ENCODE peak calls at places on chromosome 3, in five cellular contexts. One of them, this sample, is unnamed.

GRCh38 chr3:13598926-13599886 is 50.3 kb downstream of the FBLN2 start:
- DNase-seq in IMR-90: peak; percentile 48
- DNase-seq in H1: no peak
- DNase-seq in mesendoderm: peak; percentile 61
- DNase-seq in neuronal stem cell: no peak
- DNase-seq in this sample: no peak

GRCh38 chr3:128133273-128133883 is 9.8 kb upstream of the RUVBL1 start:
- DNase-seq in IMR-90: peak; percentile 70
- DNase-seq in H1: no peak
- DNase-seq in mesendoderm: peak; percentile 73
- DNase-seq in neuronal stem cell: peak; percentile 29
- DNase-seq in this sample: peak; percentile 77

GRCh38 chr3:17808994-17809393 is 66.6 kb upstream of the TBC1D5 start:
- DNase-seq in IMR-90: peak; percentile 3
- DNase-seq in H1: no peak
- DNase-seq in mesendoderm: no peak
- DNase-seq in neuronal stem cell: no peak
- DNase-seq in this sample: peak; percentile 56

GRCh38 chr3:150741497-150742140 is 21.4 kb downstream of the SIAH2 start:
- DNase-seq in IMR-90: no peak
- DNase-seq in H1: no peak
- DNase-seq in mesendoderm: no peak
- DNase-seq in neuronal stem cell: no peak
- DNase-seq in this sample: no peak

GRCh38 chr3:33789183-33789954 is 9.1 kb upstream of the PDCD6IP start:
- DNase-seq in IMR-90: no peak
- DNase-seq in H1: no peak
- DNase-seq in mesendoderm: peak; percentile 63
- DNase-seq in neuronal stem cell: no peak
- DNase-seq in this sample: no peak

GRCh38 chr3:196192036-196193001 is 18.9 kb downstream of the ZDHHC19 start:
- DNase-seq in IMR-90: no peak
- DNase-seq in H1: no peak
- DNase-seq in mesendoderm: peak; percentile 31
- DNase-seq in neuronal stem cell: no peak
- DNase-seq in this sample: no peak

GRCh38 chr3:150376001-150376848 is 31.9 kb upstream of the TSC22D2 start:
- DNase-seq in IMR-90: peak; percentile 50
- DNase-seq in H1: no peak
- DNase-seq in mesendoderm: no peak
- DNase-seq in neuronal stem cell: no peak
- DNase-seq in this sample: peak; percentile 81

GRCh38 chr3:27080126-27080525 is 289.1 kb downstream of the NEK10 start:
- DNase-seq in IMR-90: no peak
- DNase-seq in H1: no peak
- DNase-seq in mesendoderm: no peak
- DNase-seq in neuronal stem cell: no peak
- DNase-seq in this sample: no peak

GRCh38 chr3:177640319-177640997 is 443.2 kb upstream of the TBL1XR1 start:
- DNase-seq in IMR-90: no peak
- DNase-seq in H1: no peak
- DNase-seq in mesendoderm: peak; percentile 33
- DNase-seq in neuronal stem cell: no peak
- DNase-seq in this sample: no peak

GRCh38 chr3:190686011-190686410 is 172.1 kb downstream of the IL1RAP start:
- DNase-seq in IMR-90: no peak
- DNase-seq in H1: no peak
- DNase-seq in mesendoderm: no peak
- DNase-seq in neuronal stem cell: no peak
- DNase-seq in this sample: no peak

GRCh38 chr3:111541911-111542483 is at the start of gene CD96:
- DNase-seq in IMR-90: peak; percentile 65
- DNase-seq in H1: no peak
- DNase-seq in mesendoderm: no peak
- DNase-seq in neuronal stem cell: no peak
- DNase-seq in this sample: no peak

GRCh38 chr3:177452487-177452886 is 255.2 kb upstream of the TBL1XR1 start:
- DNase-seq in IMR-90: peak; percentile 94
- DNase-seq in H1: no peak
- DNase-seq in mesendoderm: no peak
- DNase-seq in neuronal stem cell: no peak
- DNase-seq in this sample: peak; percentile 91

GRCh38 chr3:35500641-35501353 is 138.5 kb upstream of the ARPP21 start:
- DNase-seq in IMR-90: no peak
- DNase-seq in H1: no peak
- DNase-seq in mesendoderm: no peak
- DNase-seq in neuronal stem cell: no peak
- DNase-seq in this sample: no peak

GRCh38 chr3:196280689-196281463 is 6.7 kb downstream of the PCYT1A start:
- DNase-seq in IMR-90: no peak
- DNase-seq in H1: no peak
- DNase-seq in mesendoderm: no peak
- DNase-seq in neuronal stem cell: no peak
- DNase-seq in this sample: no peak

GRCh38 chr3:88362428-88362827 is 212.7 kb downstream of the C3orf38 start:
- DNase-seq in IMR-90: no peak
- DNase-seq in H1: no peak
- DNase-seq in mesendoderm: no peak
- DNase-seq in neuronal stem cell: no peak
- DNase-seq in this sample: no peak

GRCh38 chr3:5731100-5731499 is 543.6 kb downstream of the EDEM1 start:
- DNase-seq in IMR-90: no peak
- DNase-seq in H1: no peak
- DNase-seq in mesendoderm: peak; percentile 27
- DNase-seq in neuronal stem cell: no peak
- DNase-seq in this sample: no peak

GRCh38 chr3:149221783-149222517 is at the start of gene CP:
- DNase-seq in IMR-90: no peak
- DNase-seq in H1: no peak
- DNase-seq in mesendoderm: no peak
- DNase-seq in neuronal stem cell: peak; percentile 39
- DNase-seq in this sample: no peak

GRCh38 chr3:126540342-126540849 is 16.4 kb downstream of the CHST13 start:
- DNase-seq in IMR-90: peak; percentile 93
- DNase-seq in H1: no peak
- DNase-seq in mesendoderm: no peak
- DNase-seq in neuronal stem cell: no peak
- DNase-seq in this sample: peak; percentile 87

GRCh38 chr3:10983219-10983916 is 9.2 kb upstream of the SLC6A1 start:
- DNase-seq in IMR-90: peak; percentile 17
- DNase-seq in H1: no peak
- DNase-seq in mesendoderm: peak; percentile 80
- DNase-seq in neuronal stem cell: peak; percentile 49
- DNase-seq in this sample: peak; percentile 22

GRCh38 chr3:52240886-52241244 is 1.9 kb upstream of the TWF2 start:
- DNase-seq in IMR-90: no peak
- DNase-seq in H1: no peak
- DNase-seq in mesendoderm: no peak
- DNase-seq in neuronal stem cell: no peak
- DNase-seq in this sample: no peak

GRCh38 chr3:97817965-97818364 is 3.8 kb upstream of the CRYBG3 start:
- DNase-seq in IMR-90: no peak
- DNase-seq in H1: no peak
- DNase-seq in mesendoderm: no peak
- DNase-seq in neuronal stem cell: no peak
- DNase-seq in this sample: no peak

GRCh38 chr3:23865595-23866396 is 51.0 kb downstream of the NKIRAS1 start:
- DNase-seq in IMR-90: peak; percentile 38
- DNase-seq in H1: peak; percentile 21
- DNase-seq in mesendoderm: peak; percentile 88
- DNase-seq in neuronal stem cell: peak; percentile 71
- DNase-seq in this sample: peak; percentile 84

GRCh38 chr3:129593595-129594339 is 12.7 kb downstream of the PLXND1 start:
- DNase-seq in IMR-90: no peak
- DNase-seq in H1: no peak
- DNase-seq in mesendoderm: peak; percentile 55
- DNase-seq in neuronal stem cell: no peak
- DNase-seq in this sample: peak; percentile 79

GRCh38 chr3:48747703-48748102 is 30.7 kb upstream of the IP6K2 start:
- DNase-seq in IMR-90: no peak
- DNase-seq in H1: no peak
- DNase-seq in mesendoderm: no peak
- DNase-seq in neuronal stem cell: no peak
- DNase-seq in this sample: no peak

GRCh38 chr3:136955813-136956212 is 2.0 kb upstream of the IL20RB start:
- DNase-seq in IMR-90: peak; percentile 96
- DNase-seq in H1: no peak
- DNase-seq in mesendoderm: no peak
- DNase-seq in neuronal stem cell: no peak
- DNase-seq in this sample: peak; percentile 93

GRCh38 chr3:59992578-59992977 is 942.8 kb upstream of the CFAP20DC start:
- DNase-seq in IMR-90: no peak
- DNase-seq in H1: no peak
- DNase-seq in mesendoderm: no peak
- DNase-seq in neuronal stem cell: no peak
- DNase-seq in this sample: no peak

GRCh38 chr3:26623409-26624208 is 1.0 kb downstream of the LRRC3B start:
- DNase-seq in IMR-90: no peak
- DNase-seq in H1: no peak
- DNase-seq in mesendoderm: peak; percentile 31
- DNase-seq in neuronal stem cell: peak; percentile 21
- DNase-seq in this sample: no peak

GRCh38 chr3:182258538-182259177 is 534.6 kb upstream of the ATP11B start:
- DNase-seq in IMR-90: no peak
- DNase-seq in H1: no peak
- DNase-seq in mesendoderm: peak; percentile 54
- DNase-seq in neuronal stem cell: peak; percentile 55
- DNase-seq in this sample: peak; percentile 35

GRCh38 chr3:43773273-43774104 is 82.8 kb downstream of the ABHD5 start:
- DNase-seq in IMR-90: peak; percentile 16
- DNase-seq in H1: no peak
- DNase-seq in mesendoderm: peak; percentile 85
- DNase-seq in neuronal stem cell: no peak
- DNase-seq in this sample: peak; percentile 22

DNA sequence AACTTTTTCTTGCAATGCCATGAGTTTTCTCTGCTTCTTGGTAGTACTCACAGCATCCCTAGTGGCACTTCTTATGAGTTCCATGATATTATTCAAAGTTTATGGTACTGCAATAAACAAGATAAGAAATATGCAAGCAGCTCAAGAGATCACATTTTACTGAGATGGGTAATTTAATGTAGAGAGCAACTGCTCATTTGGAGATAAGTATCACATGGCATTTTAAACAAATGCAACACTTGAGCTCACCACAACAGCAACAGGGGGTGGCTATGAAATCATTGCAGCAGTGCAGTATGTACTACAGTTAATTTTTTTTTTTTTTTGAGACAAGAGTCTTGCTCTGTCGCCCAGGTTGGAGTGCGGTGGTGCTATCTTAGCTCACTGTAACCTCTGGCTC is 85.1 kb downstream of the WDR49 start:
- DNase-seq in IMR-90: no peak
- DNase-seq in H1: no peak
- DNase-seq in mesendoderm: no peak
- DNase-seq in neuronal stem cell: no peak
- DNase-seq in this sample: no peak
- H3K4me3 ChIP-seq in IMR-90: no peak overlapping the region
- H3K4me3 ChIP-seq in H1: no peak overlapping the region
- H3K4me3 ChIP-seq in mesendoderm: no peak overlapping the region
- H3K4me3 ChIP-seq in neuronal stem cell: no peak overlapping the region
- H3K4me3 ChIP-seq in this sample: no peak overlapping the region

DNA sequence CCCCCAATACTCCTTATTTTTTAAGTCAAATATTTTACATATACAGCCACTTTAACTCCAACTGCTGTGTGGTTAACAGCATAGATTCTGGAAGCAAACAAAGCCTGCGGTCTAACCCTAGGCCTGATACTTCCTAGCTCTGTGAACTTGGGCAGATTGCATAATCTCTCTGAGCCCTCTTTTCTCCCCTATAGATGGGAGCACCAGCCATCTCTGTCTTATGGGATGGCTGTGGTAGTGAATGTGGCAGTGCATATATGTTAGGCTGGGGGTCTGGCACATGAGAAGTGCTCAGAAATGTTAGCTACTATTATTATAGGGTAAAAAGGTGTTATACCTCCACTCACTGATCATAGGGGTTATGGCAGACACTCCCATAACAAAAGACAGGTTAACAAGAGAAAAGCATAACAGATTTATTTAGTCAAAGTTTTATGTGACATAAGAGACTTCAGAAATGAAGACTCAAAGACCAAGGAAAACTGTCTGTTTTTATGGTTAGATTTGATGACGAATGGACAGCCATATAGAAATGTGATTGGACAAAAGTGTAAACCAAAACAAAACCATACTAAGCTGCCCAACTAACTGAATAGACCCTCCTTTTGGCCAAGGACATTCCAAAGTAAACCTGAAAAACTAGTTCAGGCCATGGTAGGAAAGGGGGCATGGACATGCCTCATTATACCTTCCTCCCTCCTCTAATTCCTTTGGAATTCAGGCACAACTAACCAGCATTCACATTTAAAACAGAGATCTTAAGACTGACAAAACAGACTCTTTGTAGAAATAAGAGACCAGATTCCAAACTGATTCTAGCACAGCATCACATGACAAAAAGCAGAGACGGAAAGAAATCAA is 53.9 kb upstream of the DAZL start:
- DNase-seq in IMR-90: no peak
- DNase-seq in H1: no peak
- DNase-seq in mesendoderm: peak; percentile 58
- DNase-seq in neuronal stem cell: no peak
- DNase-seq in this sample: no peak
- H2AK5ac ChIP-seq in IMR-90: no peak overlapping the region
- H2AK5ac ChIP-seq in H1: peak overlapping the region; percentile 85
- H2AK5ac ChIP-seq in mesendoderm: no peak overlapping the region
- H2AK5ac ChIP-seq in neuronal stem cell: no peak overlapping the region
- H2AK5ac ChIP-seq in this sample: no peak overlapping the region

GRCh38 chr3:50229490-50229889 is 6.5 kb upstream of the GNAI2 start:
- DNase-seq in IMR-90: no peak
- DNase-seq in H1: no peak
- DNase-seq in mesendoderm: no peak
- DNase-seq in neuronal stem cell: no peak
- DNase-seq in this sample: no peak
- H2BK15ac ChIP-seq in IMR-90: no peak overlapping the region
- H2BK15ac ChIP-seq in H1: no peak overlapping the region
- H2BK15ac ChIP-seq in mesendoderm: no peak overlapping the region
- H2BK15ac ChIP-seq in neuronal stem cell: peak overlapping the region; percentile 93
- H2BK15ac ChIP-seq in this sample: no peak overlapping the region

GRCh38 chr3:64342940-64343691 is 117.8 kb upstream of the PRICKLE2 start:
- DNase-seq in IMR-90: peak; percentile 92
- DNase-seq in H1: no peak
- DNase-seq in mesendoderm: peak; percentile 82
- DNase-seq in neuronal stem cell: no peak
- DNase-seq in this sample: peak; percentile 97

GRCh38 chr3:64341355-64341754 is 116.1 kb upstream of the PRICKLE2 start:
- DNase-seq in IMR-90: peak; percentile 56
- DNase-seq in H1: no peak
- DNase-seq in mesendoderm: peak; percentile 57
- DNase-seq in neuronal stem cell: no peak
- DNase-seq in this sample: peak; percentile 64

GRCh38 chr3:64344721-64345207 is 119.5 kb upstream of the PRICKLE2 start:
- DNase-seq in IMR-90: peak; percentile 85
- DNase-seq in H1: peak; percentile 75
- DNase-seq in mesendoderm: peak; percentile 97
- DNase-seq in neuronal stem cell: no peak
- DNase-seq in this sample: peak; percentile 91

GRCh38 chr3:64343692-64344440 is 118.6 kb upstream of the PRICKLE2 start:
- DNase-seq in IMR-90: peak; percentile 75
- DNase-seq in H1: no peak
- DNase-seq in mesendoderm: no peak
- DNase-seq in neuronal stem cell: no peak
- DNase-seq in this sample: peak; percentile 95

GRCh38 chr3:64340636-64341240 is 115.5 kb upstream of the PRICKLE2 start:
- DNase-seq in IMR-90: peak; percentile 93
- DNase-seq in H1: no peak
- DNase-seq in mesendoderm: peak; percentile 88
- DNase-seq in neuronal stem cell: no peak
- DNase-seq in this sample: peak; percentile 95
- H3K4me3 ChIP-seq in IMR-90: peak overlapping the region; percentile 39
- H3K4me3 ChIP-seq in H1: no peak overlapping the region
- H3K4me3 ChIP-seq in mesendoderm: no peak overlapping the region
- H3K4me3 ChIP-seq in neuronal stem cell: no peak overlapping the region
- H3K4me3 ChIP-seq in this sample: no peak overlapping the region

This sample was measured in mesenchymal stem cell.